ENCODE peak calls at places on chromosomes 11 and 22, in four cellular contexts. One of them, this sample, is unnamed.

GRCh38 chr11:62688481-62688880 is 849 bp downstream of the LRRN4CL start:
- DNase-seq in amniotic stem cell: no peak
- DNase-seq in pons: no peak
- DNase-seq in NCI-H748 treated with DMSO at 0.1 percent for 48 hours: no peak
- DNase-seq in this sample: no peak

GRCh38 chr11:12692238-12693074 is 18.2 kb downstream of the TEAD1 start:
- DNase-seq in amniotic stem cell: peak; percentile 73
- DNase-seq in pons: peak; percentile 82
- DNase-seq in NCI-H748 treated with DMSO at 0.1 percent for 48 hours: no peak
- DNase-seq in this sample: no peak

GRCh38 chr22:25754527-25755202 is 12.7 kb downstream of the MYO18B start:
- DNase-seq in amniotic stem cell: no peak
- DNase-seq in pons: no peak
- DNase-seq in NCI-H748 treated with DMSO at 0.1 percent for 48 hours: no peak
- DNase-seq in this sample: no peak

GRCh38 chr22:45966320-45966891 is 10.6 kb downstream of the WNT7B start:
- DNase-seq in amniotic stem cell: no peak
- DNase-seq in pons: no peak
- DNase-seq in NCI-H748 treated with DMSO at 0.1 percent for 48 hours: no peak
- DNase-seq in this sample: peak; percentile 60

GRCh38 chr11:369336-370018 is at the start of gene B4GALNT4:
- DNase-seq in amniotic stem cell: peak; percentile 16
- DNase-seq in pons: no peak
- DNase-seq in NCI-H748 treated with DMSO at 0.1 percent for 48 hours: no peak
- DNase-seq in this sample: peak; percentile 54

GRCh38 chr11:29641201-29641600 is 375.6 kb downstream of the KCNA4 start:
- DNase-seq in amniotic stem cell: no peak
- DNase-seq in pons: no peak
- DNase-seq in NCI-H748 treated with DMSO at 0.1 percent for 48 hours: no peak
- DNase-seq in this sample: no peak

GRCh38 chr22:17918840-17919239 is 105.5 kb downstream of the MICAL3 start:
- DNase-seq in amniotic stem cell: no peak
- DNase-seq in pons: no peak
- DNase-seq in NCI-H748 treated with DMSO at 0.1 percent for 48 hours: no peak
- DNase-seq in this sample: no peak

GRCh38 chr11:88421530-88421929 is 84.0 kb upstream of the CTSC start:
- DNase-seq in amniotic stem cell: no peak
- DNase-seq in pons: peak; percentile 75
- DNase-seq in NCI-H748 treated with DMSO at 0.1 percent for 48 hours: no peak
- DNase-seq in this sample: no peak

GRCh38 chr11:64428685-64429084 is 69.7 kb downstream of the RPS6KA4 start:
- DNase-seq in amniotic stem cell: no peak
- DNase-seq in pons: no peak
- DNase-seq in NCI-H748 treated with DMSO at 0.1 percent for 48 hours: no peak
- DNase-seq in this sample: no peak

GRCh38 chr22:26109686-26110315 is 59.5 kb upstream of the SEZ6L start:
- DNase-seq in amniotic stem cell: no peak
- DNase-seq in pons: no peak
- DNase-seq in NCI-H748 treated with DMSO at 0.1 percent for 48 hours: no peak
- DNase-seq in this sample: no peak

GRCh38 chr11:68934321-68934645 is 30.6 kb downstream of the IGHMBP2 start:
- DNase-seq in amniotic stem cell: no peak
- DNase-seq in pons: no peak
- DNase-seq in NCI-H748 treated with DMSO at 0.1 percent for 48 hours: no peak
- DNase-seq in this sample: peak; percentile 37

GRCh38 chr11:8709002-8709672 is 26.5 kb downstream of the RPL27A start:
- DNase-seq in amniotic stem cell: peak; percentile 92
- DNase-seq in pons: no peak
- DNase-seq in NCI-H748 treated with DMSO at 0.1 percent for 48 hours: no peak
- DNase-seq in this sample: no peak

GRCh38 chr11:124194696-124195418 is 11.7 kb downstream of the OR10D3 start:
- DNase-seq in amniotic stem cell: peak; percentile 19
- DNase-seq in pons: no peak
- DNase-seq in NCI-H748 treated with DMSO at 0.1 percent for 48 hours: peak; percentile 59
- DNase-seq in this sample: peak; percentile 39

GRCh38 chr11:119093951-119094815 is 7.5 kb downstream of the DPAGT1 start:
- DNase-seq in amniotic stem cell: no peak
- DNase-seq in pons: no peak
- DNase-seq in NCI-H748 treated with DMSO at 0.1 percent for 48 hours: no peak
- DNase-seq in this sample: peak; percentile 66

GRCh38 chr22:33492210-33492651 is 428.0 kb downstream of the LARGE1 start:
- DNase-seq in amniotic stem cell: no peak
- DNase-seq in pons: no peak
- DNase-seq in NCI-H748 treated with DMSO at 0.1 percent for 48 hours: no peak
- DNase-seq in this sample: no peak

GRCh38 chr11:117345039-117345438 is 17.4 kb downstream of the CEP164 start:
- DNase-seq in amniotic stem cell: no peak
- DNase-seq in pons: no peak
- DNase-seq in NCI-H748 treated with DMSO at 0.1 percent for 48 hours: no peak
- DNase-seq in this sample: no peak

GRCh38 chr11:85772700-85773099 is 38.2 kb downstream of the SYTL2 start:
- DNase-seq in amniotic stem cell: no peak
- DNase-seq in pons: no peak
- DNase-seq in NCI-H748 treated with DMSO at 0.1 percent for 48 hours: no peak
- DNase-seq in this sample: no peak

GRCh38 chr11:2096001-2096918 is 42.9 kb downstream of the IGF2 start:
- DNase-seq in amniotic stem cell: peak; percentile 36
- DNase-seq in pons: no peak
- DNase-seq in NCI-H748 treated with DMSO at 0.1 percent for 48 hours: no peak
- DNase-seq in this sample: no peak

GRCh38 chr11:115623021-115623451 is 118.8 kb upstream of the CADM1 start:
- DNase-seq in amniotic stem cell: peak; percentile 79
- DNase-seq in pons: no peak
- DNase-seq in NCI-H748 treated with DMSO at 0.1 percent for 48 hours: no peak
- DNase-seq in this sample: no peak

GRCh38 chr11:42972741-42973140 is 339.1 kb upstream of the API5 start:
- DNase-seq in amniotic stem cell: no peak
- DNase-seq in pons: no peak
- DNase-seq in NCI-H748 treated with DMSO at 0.1 percent for 48 hours: no peak
- DNase-seq in this sample: no peak

GRCh38 chr11:119472186-119472855 is 49.3 kb upstream of the THY1 start:
- DNase-seq in amniotic stem cell: no peak
- DNase-seq in pons: no peak
- DNase-seq in NCI-H748 treated with DMSO at 0.1 percent for 48 hours: no peak
- DNase-seq in this sample: peak; percentile 7

GRCh38 chr11:113618360-113618759 is 87.7 kb downstream of the TMPRSS5 start:
- DNase-seq in amniotic stem cell: no peak
- DNase-seq in pons: no peak
- DNase-seq in NCI-H748 treated with DMSO at 0.1 percent for 48 hours: no peak
- DNase-seq in this sample: no peak

GRCh38 chr11:65506770-65507485 is 8.1 kb downstream of the MALAT1 start:
- DNase-seq in amniotic stem cell: no peak
- DNase-seq in pons: peak; percentile 91
- DNase-seq in NCI-H748 treated with DMSO at 0.1 percent for 48 hours: peak; percentile 76
- DNase-seq in this sample: peak; percentile 36

GRCh38 chr11:130760515-130761125 is 155.7 kb downstream of the SNX19 start:
- DNase-seq in amniotic stem cell: no peak
- DNase-seq in pons: no peak
- DNase-seq in NCI-H748 treated with DMSO at 0.1 percent for 48 hours: no peak
- DNase-seq in this sample: no peak

GRCh38 chr11:122202951-122203456 is 87.0 kb upstream of the BLID start:
- DNase-seq in amniotic stem cell: no peak
- DNase-seq in pons: peak; percentile 88
- DNase-seq in NCI-H748 treated with DMSO at 0.1 percent for 48 hours: no peak
- DNase-seq in this sample: no peak

GRCh38 chr22:19406846-19407245 is 24.7 kb downstream of the HIRA start:
- DNase-seq in amniotic stem cell: no peak
- DNase-seq in pons: no peak
- DNase-seq in NCI-H748 treated with DMSO at 0.1 percent for 48 hours: no peak
- DNase-seq in this sample: no peak

GRCh38 chr11:30789270-30789669 is 203.1 kb upstream of the MPPED2 start:
- DNase-seq in amniotic stem cell: no peak
- DNase-seq in pons: no peak
- DNase-seq in NCI-H748 treated with DMSO at 0.1 percent for 48 hours: no peak
- DNase-seq in this sample: no peak

This sample was measured in NCI-H146.